ENCODE peak calls at places on chromosomes 16 and 17, in nine cellular contexts. One of them, this sample, is unnamed. For H3K27me3, the result is how much of the 10 kb centered on the place peaks cover.

GRCh38 chr16:84735846-84736586 is 36.2 kb downstream of the USP10 start:
- DNase-seq in heart left ventricle: peak
- DNase-seq in uterus: no peak
- DNase-seq in BJ: no peak
- DNase-seq in PC-9: peak
- DNase-seq in fibroblast of lung: peak
- DNase-seq in mammary epithelial cell: no peak
- DNase-seq in iPS DF 6.9: no peak
- DNase-seq in naive thymus-derived CD4-positive, alpha-beta T cell: peak
- DNase-seq in this sample: no peak

GRCh38 chr16:14600164-14600563 is 29.9 kb downstream of the PARN start:
- DNase-seq in iPS DF 6.9: no peak
- DNase-seq in fibroblast of lung: peak
- DNase-seq in heart left ventricle: no peak
- DNase-seq in uterus: no peak
- DNase-seq in mammary epithelial cell: no peak
- DNase-seq in naive thymus-derived CD4-positive, alpha-beta T cell: peak
- DNase-seq in BJ: no peak
- DNase-seq in PC-9: peak
- DNase-seq in this sample: no peak

GRCh38 chr16:82059983-82060421 is 24.9 kb downstream of the HSD17B2 start:
- DNase-seq in iPS DF 6.9: no peak
- DNase-seq in PC-9: no peak
- DNase-seq in BJ: no peak
- DNase-seq in fibroblast of lung: no peak
- DNase-seq in heart left ventricle: no peak
- DNase-seq in naive thymus-derived CD4-positive, alpha-beta T cell: no peak
- DNase-seq in mammary epithelial cell: no peak
- DNase-seq in uterus: no peak
- DNase-seq in this sample: no peak

GRCh38 chr16:50599494-50599893 is 51.3 kb downstream of the NKD1 start:
- DNase-seq in mammary epithelial cell: peak
- DNase-seq in naive thymus-derived CD4-positive, alpha-beta T cell: no peak
- DNase-seq in fibroblast of lung: no peak
- DNase-seq in BJ: no peak
- DNase-seq in iPS DF 6.9: no peak
- DNase-seq in uterus: no peak
- DNase-seq in PC-9: no peak
- DNase-seq in heart left ventricle: no peak
- DNase-seq in this sample: no peak

GRCh38 chr17:7849185-7850117 is 5.4 kb upstream of the TMEM88 start:
- DNase-seq in mammary epithelial cell: no peak
- DNase-seq in PC-9: no peak
- DNase-seq in naive thymus-derived CD4-positive, alpha-beta T cell: no peak
- DNase-seq in BJ: no peak
- DNase-seq in heart left ventricle: no peak
- DNase-seq in uterus: peak
- DNase-seq in fibroblast of lung: no peak
- DNase-seq in iPS DF 6.9: no peak
- DNase-seq in this sample: no peak

GRCh38 chr16:68275611-68276191 is 11.4 kb downstream of the SLC7A6 start:
- DNase-seq in PC-9: no peak
- DNase-seq in heart left ventricle: no peak
- DNase-seq in uterus: no peak
- DNase-seq in naive thymus-derived CD4-positive, alpha-beta T cell: peak
- DNase-seq in mammary epithelial cell: peak
- DNase-seq in iPS DF 6.9: no peak
- DNase-seq in fibroblast of lung: no peak
- DNase-seq in BJ: no peak
- DNase-seq in this sample: no peak

GRCh38 chr16:73365010-73365409 is 317.1 kb upstream of the ZFHX3 start:
- DNase-seq in PC-9: no peak
- DNase-seq in heart left ventricle: peak
- DNase-seq in mammary epithelial cell: no peak
- DNase-seq in BJ: no peak
- DNase-seq in fibroblast of lung: peak
- DNase-seq in uterus: no peak
- DNase-seq in iPS DF 6.9: no peak
- DNase-seq in naive thymus-derived CD4-positive, alpha-beta T cell: no peak
- DNase-seq in this sample: no peak

GRCh38 chr17:65799454-65799853 is 238.0 kb upstream of the AXIN2 start:
- DNase-seq in PC-9: no peak
- DNase-seq in heart left ventricle: no peak
- DNase-seq in fibroblast of lung: no peak
- DNase-seq in mammary epithelial cell: no peak
- DNase-seq in BJ: no peak
- DNase-seq in naive thymus-derived CD4-positive, alpha-beta T cell: no peak
- DNase-seq in iPS DF 6.9: no peak
- DNase-seq in uterus: no peak
- DNase-seq in this sample: no peak

GRCh38 chr17:15249487-15249886 is 15.6 kb downstream of the PMP22 start:
- DNase-seq in naive thymus-derived CD4-positive, alpha-beta T cell: no peak
- DNase-seq in heart left ventricle: no peak
- DNase-seq in iPS DF 6.9: no peak
- DNase-seq in mammary epithelial cell: no peak
- DNase-seq in uterus: no peak
- DNase-seq in fibroblast of lung: no peak
- DNase-seq in PC-9: no peak
- DNase-seq in BJ: no peak
- DNase-seq in this sample: no peak

GRCh38 chr16:87380875-87381274 is 2.7 kb downstream of the FBXO31 start:
- DNase-seq in PC-9: no peak
- DNase-seq in heart left ventricle: no peak
- DNase-seq in mammary epithelial cell: no peak
- DNase-seq in naive thymus-derived CD4-positive, alpha-beta T cell: no peak
- DNase-seq in uterus: no peak
- DNase-seq in BJ: no peak
- DNase-seq in fibroblast of lung: peak
- DNase-seq in iPS DF 6.9: no peak
- DNase-seq in this sample: no peak

GRCh38 chr17:8823279-8823678 is 24.1 kb upstream of the MFSD6L start:
- DNase-seq in BJ: no peak
- DNase-seq in uterus: no peak
- DNase-seq in heart left ventricle: no peak
- DNase-seq in PC-9: no peak
- DNase-seq in iPS DF 6.9: no peak
- DNase-seq in naive thymus-derived CD4-positive, alpha-beta T cell: no peak
- DNase-seq in mammary epithelial cell: no peak
- DNase-seq in fibroblast of lung: no peak
- DNase-seq in this sample: no peak

GRCh38 chr17:45963889-45964288 is 35.2 kb upstream of the STH start:
- DNase-seq in heart left ventricle: no peak
- DNase-seq in fibroblast of lung: no peak
- DNase-seq in uterus: no peak
- DNase-seq in PC-9: no peak
- DNase-seq in iPS DF 6.9: no peak
- DNase-seq in naive thymus-derived CD4-positive, alpha-beta T cell: no peak
- DNase-seq in BJ: no peak
- DNase-seq in mammary epithelial cell: no peak
- DNase-seq in this sample: no peak

GRCh38 chr17:57532556-57532955 is 212.5 kb downstream of the CCDC182 start:
- DNase-seq in PC-9: peak
- DNase-seq in heart left ventricle: no peak
- DNase-seq in BJ: no peak
- DNase-seq in naive thymus-derived CD4-positive, alpha-beta T cell: no peak
- DNase-seq in mammary epithelial cell: no peak
- DNase-seq in uterus: no peak
- DNase-seq in fibroblast of lung: no peak
- DNase-seq in iPS DF 6.9: no peak
- DNase-seq in this sample: no peak

DNA sequence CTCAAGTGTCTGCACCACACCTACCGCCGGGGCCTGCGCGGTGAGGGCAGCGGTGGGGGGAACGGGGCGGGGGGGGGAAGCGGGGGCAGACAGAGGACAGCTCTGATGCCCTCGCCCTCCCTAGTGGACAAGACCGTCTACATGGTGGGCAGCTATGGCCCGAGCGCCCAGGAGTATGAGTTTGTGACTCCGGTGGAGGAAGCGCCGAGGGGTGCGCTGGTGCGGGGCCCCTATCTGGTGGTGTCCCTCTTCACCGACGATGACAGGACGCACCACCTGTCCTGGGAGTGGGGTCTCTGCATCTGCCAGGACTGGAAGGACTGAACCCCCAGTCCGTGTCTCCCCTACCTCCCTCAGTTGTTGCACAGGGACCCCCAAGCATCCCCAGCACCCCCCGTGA is 473 bp upstream of the PDIA2 start:
- DNase-seq in iPS DF 6.9: no peak
- DNase-seq in naive thymus-derived CD4-positive, alpha-beta T cell: no peak
- DNase-seq in PC-9: no peak
- DNase-seq in mammary epithelial cell: no peak
- DNase-seq in heart left ventricle: no peak
- DNase-seq in BJ: no peak
- DNase-seq in fibroblast of lung: no peak
- DNase-seq in uterus: no peak
- DNase-seq in this sample: no peak
- H3K27me3 ChIP-seq in iPS DF 6.9: under half
- H3K27me3 ChIP-seq in naive thymus-derived CD4-positive, alpha-beta T cell: under half
- H3K27me3 ChIP-seq in PC-9: under half
- H3K27me3 ChIP-seq in mammary epithelial cell: under half
- H3K27me3 ChIP-seq in heart left ventricle: under half
- H3K27me3 ChIP-seq in BJ: under half
- H3K27me3 ChIP-seq in fibroblast of lung: under half
- H3K27me3 ChIP-seq in uterus: under half
- H3K27me3 ChIP-seq in this sample: under half

DNA sequence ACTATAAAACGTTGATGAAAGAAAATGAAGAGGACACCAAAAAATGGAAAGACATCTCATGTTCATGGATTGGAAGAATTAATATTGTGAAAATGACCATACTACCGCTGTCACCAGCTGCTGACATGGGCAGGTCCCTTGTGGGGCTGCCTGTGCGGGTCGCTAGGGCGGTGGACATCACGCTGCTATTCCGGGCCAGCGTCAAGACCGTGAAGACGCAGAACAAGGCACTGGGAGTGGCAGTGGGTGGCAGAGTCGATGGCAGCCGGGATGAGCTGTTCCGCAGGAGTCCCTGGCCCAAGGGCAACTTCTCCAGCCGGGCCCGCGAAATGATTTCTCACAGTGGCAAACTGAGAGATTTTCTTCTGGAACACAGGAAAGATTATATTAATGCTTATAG is 48.2 kb upstream of the NSRP1 start:
- DNase-seq in BJ: no peak
- DNase-seq in uterus: no peak
- DNase-seq in PC-9: no peak
- DNase-seq in heart left ventricle: no peak
- DNase-seq in fibroblast of lung: no peak
- DNase-seq in iPS DF 6.9: no peak
- DNase-seq in naive thymus-derived CD4-positive, alpha-beta T cell: no peak
- DNase-seq in mammary epithelial cell: no peak
- DNase-seq in this sample: no peak
- H3K27me3 ChIP-seq in BJ: under half
- H3K27me3 ChIP-seq in uterus: under half
- H3K27me3 ChIP-seq in PC-9: under half
- H3K27me3 ChIP-seq in heart left ventricle: under half
- H3K27me3 ChIP-seq in fibroblast of lung: under half
- H3K27me3 ChIP-seq in iPS DF 6.9: under half
- H3K27me3 ChIP-seq in naive thymus-derived CD4-positive, alpha-beta T cell: under half
- H3K27me3 ChIP-seq in mammary epithelial cell: under half
- H3K27me3 ChIP-seq in this sample: under half

GRCh38 chr16:89061590-89062380 is 31.9 kb upstream of the ACSF3 start:
- DNase-seq in uterus: no peak
- DNase-seq in iPS DF 6.9: no peak
- DNase-seq in fibroblast of lung: no peak
- DNase-seq in PC-9: no peak
- DNase-seq in heart left ventricle: no peak
- DNase-seq in mammary epithelial cell: no peak
- DNase-seq in BJ: no peak
- DNase-seq in naive thymus-derived CD4-positive, alpha-beta T cell: no peak
- DNase-seq in this sample: no peak
- H3K27me3 ChIP-seq in uterus: under half
- H3K27me3 ChIP-seq in iPS DF 6.9: under half
- H3K27me3 ChIP-seq in fibroblast of lung: under half
- H3K27me3 ChIP-seq in PC-9: half or more
- H3K27me3 ChIP-seq in heart left ventricle: under half
- H3K27me3 ChIP-seq in mammary epithelial cell: under half
- H3K27me3 ChIP-seq in BJ: under half
- H3K27me3 ChIP-seq in naive thymus-derived CD4-positive, alpha-beta T cell: under half
- H3K27me3 ChIP-seq in this sample: under half

GRCh38 chr17:332558-333322 is 19.9 kb downstream of the RPH3AL start:
- DNase-seq in uterus: no peak
- DNase-seq in heart left ventricle: peak
- DNase-seq in fibroblast of lung: peak
- DNase-seq in naive thymus-derived CD4-positive, alpha-beta T cell: no peak
- DNase-seq in PC-9: no peak
- DNase-seq in iPS DF 6.9: no peak
- DNase-seq in mammary epithelial cell: peak
- DNase-seq in BJ: peak
- DNase-seq in this sample: peak

GRCh38 chr17:332023-332422 is 20.6 kb downstream of the RPH3AL start:
- DNase-seq in naive thymus-derived CD4-positive, alpha-beta T cell: no peak
- DNase-seq in heart left ventricle: peak
- DNase-seq in fibroblast of lung: no peak
- DNase-seq in PC-9: no peak
- DNase-seq in uterus: no peak
- DNase-seq in mammary epithelial cell: no peak
- DNase-seq in iPS DF 6.9: no peak
- DNase-seq in BJ: no peak
- DNase-seq in this sample: no peak

GRCh38 chr17:335691-336090 is 16.9 kb downstream of the RPH3AL start:
- DNase-seq in heart left ventricle: no peak
- DNase-seq in naive thymus-derived CD4-positive, alpha-beta T cell: peak
- DNase-seq in BJ: no peak
- DNase-seq in mammary epithelial cell: no peak
- DNase-seq in PC-9: no peak
- DNase-seq in uterus: no peak
- DNase-seq in iPS DF 6.9: no peak
- DNase-seq in fibroblast of lung: no peak
- DNase-seq in this sample: no peak

GRCh38 chr17:334974-335481 is 17.6 kb downstream of the RPH3AL start:
- DNase-seq in naive thymus-derived CD4-positive, alpha-beta T cell: no peak
- DNase-seq in uterus: no peak
- DNase-seq in heart left ventricle: no peak
- DNase-seq in BJ: no peak
- DNase-seq in fibroblast of lung: no peak
- DNase-seq in mammary epithelial cell: no peak
- DNase-seq in iPS DF 6.9: no peak
- DNase-seq in PC-9: no peak
- DNase-seq in this sample: no peak

DNA sequence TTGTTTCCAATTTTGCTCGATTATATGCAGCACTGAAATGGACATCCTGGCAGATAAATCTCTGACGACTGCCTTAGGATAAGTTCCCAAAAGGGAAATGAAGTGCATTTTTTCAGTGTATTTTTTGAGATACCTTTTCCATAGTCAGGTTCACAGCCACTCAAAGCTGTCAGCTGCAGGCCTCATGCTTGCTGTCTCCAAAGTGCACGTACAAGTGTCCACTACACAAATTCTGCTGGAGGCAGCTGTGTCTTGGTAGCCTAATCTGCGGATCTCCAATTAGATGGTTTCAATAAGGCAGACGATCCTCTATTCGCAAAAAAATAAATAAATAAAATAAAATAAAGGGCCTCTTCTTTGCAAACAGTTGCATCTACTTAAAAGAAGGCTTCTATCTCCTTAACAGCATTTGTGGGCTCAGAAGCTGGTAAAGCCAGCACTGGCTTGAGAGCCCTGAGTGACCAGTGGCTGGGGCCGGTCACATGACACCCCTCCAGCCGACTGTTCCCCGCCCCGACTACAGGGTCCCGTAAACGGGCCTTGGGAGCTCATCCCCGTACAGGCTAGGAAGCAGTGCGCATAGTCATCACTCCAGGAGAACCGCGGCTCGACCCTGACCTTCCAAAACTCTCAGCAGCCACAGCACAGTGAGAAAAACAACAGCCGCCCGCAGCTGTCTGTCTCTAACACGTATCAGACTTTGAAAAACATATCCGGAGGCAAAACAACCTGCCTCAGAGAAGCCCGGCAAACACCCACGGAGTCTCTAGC is 18.8 kb downstream of the RPH3AL start:
- DNase-seq in naive thymus-derived CD4-positive, alpha-beta T cell: peak
- DNase-seq in iPS DF 6.9: no peak
- DNase-seq in PC-9: no peak
- DNase-seq in fibroblast of lung: peak
- DNase-seq in mammary epithelial cell: no peak
- DNase-seq in heart left ventricle: peak
- DNase-seq in BJ: no peak
- DNase-seq in uterus: peak
- DNase-seq in this sample: no peak
- H3K27me3 ChIP-seq in naive thymus-derived CD4-positive, alpha-beta T cell: under half
- H3K27me3 ChIP-seq in iPS DF 6.9: under half
- H3K27me3 ChIP-seq in PC-9: under half
- H3K27me3 ChIP-seq in fibroblast of lung: under half
- H3K27me3 ChIP-seq in mammary epithelial cell: under half
- H3K27me3 ChIP-seq in heart left ventricle: under half
- H3K27me3 ChIP-seq in BJ: under half
- H3K27me3 ChIP-seq in uterus: under half
- H3K27me3 ChIP-seq in this sample: under half